ENCODE peak calls at places on chromosomes 1 and 21, in six cellular contexts. I, J, W, N, M and H are unnamed samples.
A peak's percentile ranks its signal among the peaks of the same experiment; 100 is the strongest.

GRCh38 chr1:211609120-211610024 is 30.4 kb upstream of the SLC30A1 start:
- DNase-seq in I (no peak), N (no peak), W (no peak), M (peak; percentile 59), J (no peak), H (no peak)

GRCh38 chr21:35050348-35051286 is 1.5 kb upstream of the RUNX1 start:
- DNase-seq in M (peak; percentile 70), I (no peak), J (peak; percentile 77), W (no peak), N (no peak), H (no peak)

GRCh38 chr1:53733975-53734649 is 4.9 kb downstream of the GLIS1 start:
- DNase-seq in J (no peak), N (no peak), M (peak; percentile 84), I (no peak), W (no peak), H (no peak)

GRCh38 chr1:64038965-64039926 is 164.2 kb upstream of the UBE2U start:
- DNase-seq in W (peak; percentile 43), I (peak; percentile 25), N (peak; percentile 15), M (peak; percentile 100), J (peak; percentile 77), H (no peak)

GRCh38 chr1:207069858-207070506 is 16.9 kb downstream of the PFKFB2 start:
- DNase-seq in N (no peak), J (no peak), M (no peak), I (no peak), W (peak; percentile 55), H (no peak)

GRCh38 chr1:82604524-82604923 is 803.8 kb downstream of the ADGRL2 start:
- DNase-seq in J (no peak), N (no peak), I (peak; percentile 55), M (no peak), W (no peak), H (no peak)

GRCh38 chr1:228941673-228942072 is 206.4 kb downstream of the RHOU start:
- DNase-seq in I (no peak), W (no peak), M (no peak), J (no peak), N (no peak), H (no peak)

GRCh38 chr1:172727956-172728603 is 69.2 kb downstream of the FASLG start:
- DNase-seq in W (no peak), J (no peak), M (peak; percentile 29), I (no peak), N (peak; percentile 63), H (no peak)

GRCh38 chr1:156826596-156826995 is 9.9 kb upstream of the SH2D2A start:
- DNase-seq in W (no peak), I (no peak), N (no peak), M (peak; percentile 34), J (no peak), H (no peak)

GRCh38 chr1:234437423-234438171 is 41.4 kb downstream of the TARBP1 start:
- DNase-seq in M (no peak), I (no peak), W (peak; percentile 13), N (no peak), J (peak; percentile 70), H (peak; percentile 30)

GRCh38 chr1:216778763-216779162 is 55.5 kb upstream of the ESRRG start:
- DNase-seq in W (no peak), N (no peak), I (no peak), M (no peak), J (no peak), H (no peak)

GRCh38 chr1:32448773-32449456 is 16.0 kb upstream of the ZBTB8B start:
- DNase-seq in M (no peak), I (peak; percentile 18), J (no peak), W (no peak), N (peak; percentile 68), H (no peak)

GRCh38 chr1:15186846-15187151 is 33.3 kb downstream of the TMEM51 start:
- DNase-seq in N (no peak), W (no peak), I (no peak), M (no peak), J (no peak), H (no peak)

GRCh38 chr1:93616221-93616995 is 65.2 kb downstream of the BCAR3 start:
- DNase-seq in J (peak; percentile 57), N (no peak), I (no peak), M (no peak), W (peak; percentile 44), H (no peak)

GRCh38 chr1:19731311-19731821 is 66.7 kb downstream of the HTR6 start:
- DNase-seq in W (no peak), J (peak; percentile 84), I (no peak), N (no peak), M (peak; percentile 20), H (no peak)

GRCh38 chr1:63665410-63665809 is 72.2 kb downstream of the PGM1 start:
- DNase-seq in I (no peak), N (no peak), W (no peak), J (no peak), M (no peak), H (no peak)

GRCh38 chr1:84152649-84153056 is 8.6 kb downstream of the PRKACB start:
- DNase-seq in I (no peak), N (no peak), M (no peak), W (no peak), J (no peak), H (no peak)

GRCh38 chr1:54120698-54121481 is 31.9 kb downstream of the CDCP2 start:
- DNase-seq in I (no peak), W (no peak), N (no peak), J (no peak), M (no peak), H (no peak)

GRCh38 chr1:116506132-116507004 is 64.5 kb downstream of the CD58 start:
- DNase-seq in N (no peak), W (no peak), M (no peak), I (no peak), J (no peak), H (no peak)

GRCh38 chr1:23798662-23799142 is 1.9 kb downstream of the GALE start:
- DNase-seq in I (no peak), N (no peak), J (no peak), W (no peak), M (no peak), H (peak; percentile 80)

GRCh38 chr1:169348356-169349036 is 19.1 kb downstream of the NME7 start:
- DNase-seq in W (peak; percentile 19), M (peak; percentile 68), I (peak; percentile 69), J (no peak), N (peak; percentile 57), H (no peak)

GRCh38 chr21:41743321-41744027 is 23.4 kb downstream of the RIPK4 start:
- DNase-seq in M (no peak), I (no peak), J (no peak), W (no peak), N (no peak), H (no peak)

GRCh38 chr21:45542667-45543370 is 579 bp upstream of the SLC19A1 start:
- DNase-seq in I (no peak), J (peak; percentile 74), W (peak; percentile 4), M (no peak), N (no peak), H (peak; percentile 80)

GRCh38 chr1:40787733-40788560 is 4.4 kb downstream of the KCNQ4 start:
- DNase-seq in I (no peak), J (no peak), N (no peak), M (no peak), W (no peak), H (no peak)

GRCh38 chr1:40786995-40787705 is 3.6 kb downstream of the KCNQ4 start:
- DNase-seq in J (no peak), N (no peak), M (no peak), W (no peak), I (no peak), H (no peak)

GRCh38 chr1:40789675-40790430 is 6.3 kb downstream of the KCNQ4 start:
- DNase-seq in N (no peak), I (no peak), M (no peak), J (no peak), W (no peak), H (no peak)

GRCh38 chr1:40789342-40789598 is 5.7 kb downstream of the KCNQ4 start:
- DNase-seq in N (no peak), I (no peak), M (no peak), W (no peak), J (no peak), H (no peak)

GRCh38 chr1:40788561-40789341 is 5.2 kb downstream of the KCNQ4 start:
- DNase-seq in I (no peak), J (no peak), W (no peak), N (no peak), M (no peak), H (no peak)
- H3K4me1 ChIP-seq in I (no peaks in the 10 kb centered on the region), J (peaks cover 3% of the 10 kb centered on the region), W (peaks cover 3% of the 10 kb centered on the region), N (peaks cover 23% of the 10 kb centered on the region), M (no peaks in the 10 kb centered on the region), H (no peaks in the 10 kb centered on the region)

GRCh38 chr1:18010408-18010807 is 97.2 kb upstream of the IGSF21 start:
- DNase-seq in J (no peak), I (no peak), N (peak; percentile 12), M (no peak), W (no peak), H (no peak)

GRCh38 chr1:18007391-18008106 is 100.0 kb upstream of the IGSF21 start:
- DNase-seq in J (no peak), I (no peak), W (no peak), N (no peak), M (no peak), H (no peak)

GRCh38 chr1:18009729-18010075 is 97.9 kb upstream of the IGSF21 start:
- DNase-seq in J (no peak), M (no peak), W (no peak), I (no peak), N (no peak), H (no peak)

GRCh38 chr1:18008116-18008515 is 99.5 kb upstream of the IGSF21 start:
- DNase-seq in M (no peak), I (no peak), J (no peak), N (no peak), W (no peak), H (no peak)

GRCh38 chr1:18009061-18009728 is 98.4 kb upstream of the IGSF21 start:
- DNase-seq in W (no peak), I (no peak), J (no peak), M (no peak), N (no peak), H (no peak)
- H3K4me3 ChIP-seq in W (no peak overlapping the region), I (no peak overlapping the region), J (no peak overlapping the region), M (no peak overlapping the region), N (no peak overlapping the region), H (no peak overlapping the region)

GRCh38 chr21:27526451-27526850 is 559.6 kb upstream of the ADAMTS5 start:
- DNase-seq in I (no peak), M (no peak), W (no peak), J (no peak), N (no peak), H (no peak)

GRCh38 chr21:27528697-27529096 is 561.8 kb upstream of the ADAMTS5 start:
- DNase-seq in N (no peak), M (peak; percentile 61), J (no peak), I (no peak), W (no peak), H (no peak)

DNA sequence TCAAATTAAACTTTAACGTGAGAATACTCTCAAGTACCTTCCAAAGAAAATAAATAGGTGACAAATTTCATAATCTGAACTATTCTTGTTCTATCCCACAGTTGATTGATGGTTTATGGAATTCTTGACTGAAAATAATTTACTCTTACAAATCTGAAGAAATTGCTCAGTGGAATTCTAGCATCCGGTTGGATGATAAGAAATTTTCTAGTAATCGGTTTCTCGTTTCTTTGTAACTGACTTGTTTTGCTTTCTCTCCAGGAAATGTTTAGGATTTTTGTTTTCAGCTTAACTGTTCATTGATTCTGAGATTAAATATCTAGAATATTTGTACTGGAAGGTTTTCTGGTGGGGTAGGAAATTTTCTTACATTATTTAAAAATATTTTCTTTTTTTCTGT is 558.9 kb upstream of the ADAMTS5 start:
- DNase-seq in M (no peak), J (no peak), N (no peak), W (no peak), I (no peak), H (no peak)
- TF ChIP-seq CTCF in M (no peak), J (no peak), N (no peak), W (no peak), I (no peak), H (no peak)

GRCh38 chr1:155678027-155678426 is 10.5 kb downstream of the YY1AP1 start:
- DNase-seq in N (no peak), I (no peak), W (no peak), M (no peak), J (no peak), H (no peak)
- H3K4me1 ChIP-seq in N (no peaks in the 10 kb centered on the region), I (peaks cover 5% of the 10 kb centered on the region), W (no peaks in the 10 kb centered on the region), M (no peaks in the 10 kb centered on the region), J (no peaks in the 10 kb centered on the region), H (no peaks in the 10 kb centered on the region)